ENCODE peak calls at places on chromosomes 1 and 21, in four cellular contexts. J is brain microvascular endothelial cell; K is NT2/D1; I is CD8-positive, alpha-beta T cell. G is an unnamed sample.

GRCh38 chr1:82565546-82565945 is 764.8 kb downstream of the ADGRL2 start:
- DNase-seq in J (peak), K (no peak), I (no peak), G (peak)

GRCh38 chr1:221993444-221993948 is 251.6 kb upstream of the DUSP10 start:
- DNase-seq in J (no peak), K (no peak), I (no peak), G (no peak)

GRCh38 chr1:8317647-8318360 is at the start of gene SLC45A1:
- DNase-seq in J (peak), K (no peak), I (peak), G (peak)

GRCh38 chr1:10210841-10211804 is 753 bp downstream of the KIF1B start:
- DNase-seq in J (peak), K (no peak), I (no peak), G (peak)

GRCh38 chr1:48105167-48105566 is 108.0 kb upstream of the TRABD2B start:
- DNase-seq in J (no peak), K (no peak), I (no peak), G (no peak)

GRCh38 chr1:247376659-247377058 is 39.3 kb upstream of the NLRP3 start:
- DNase-seq in J (no peak), K (peak), I (no peak), G (no peak)

GRCh38 chr1:117093091-117093534 is 28.4 kb downstream of the TRIM45 start:
- DNase-seq in J (peak), K (peak), I (no peak), G (peak)

GRCh38 chr21:35222021-35222420 is 172.9 kb upstream of the RUNX1 start:
- DNase-seq in J (no peak), K (no peak), I (no peak), G (no peak)

GRCh38 chr1:158248122-158248521 is 6.1 kb upstream of the CD1A start:
- DNase-seq in J (no peak), K (no peak), I (no peak), G (no peak)

GRCh38 chr21:44874497-44875331 is 1.2 kb upstream of the PTTG1IP start:
- DNase-seq in J (no peak), K (no peak), I (no peak), G (peak)

GRCh38 chr1:231027136-231027925 is 12.7 kb downstream of the FAM89A start:
- DNase-seq in J (no peak), K (no peak), I (no peak), G (no peak)

GRCh38 chr1:245810789-245811337 is 656.1 kb downstream of the KIF26B start:
- DNase-seq in J (no peak), K (no peak), I (no peak), G (no peak)

GRCh38 chr21:36754241-36754881 is 55.4 kb downstream of the SIM2 start:
- DNase-seq in J (peak), K (no peak), I (no peak), G (no peak)

GRCh38 chr1:237759371-237759770 is 131.4 kb downstream of the ZP4 start:
- DNase-seq in J (no peak), K (no peak), I (no peak), G (no peak)

GRCh38 chr1:37167479-37167878 is 133.2 kb upstream of the GRIK3 start:
- DNase-seq in J (no peak), K (no peak), I (no peak), G (no peak)

GRCh38 chr1:100631015-100631521 is 88.5 kb upstream of the VCAM1 start:
- DNase-seq in J (peak), K (no peak), I (no peak), G (peak)

GRCh38 chr21:43613755-43614638 is 45.3 kb downstream of the HSF2BP start:
- DNase-seq in J (peak), K (no peak), I (no peak), G (no peak)

GRCh38 chr1:66712819-66713218 is 39.4 kb upstream of the DYNLT5 start:
- DNase-seq in J (no peak), K (no peak), I (no peak), G (no peak)

GRCh38 chr1:20665736-20666135 is 4.6 kb upstream of the DDOST start:
- DNase-seq in J (no peak), K (no peak), I (no peak), G (no peak)

GRCh38 chr1:179921472-179921871 is 33.1 kb upstream of the CEP350 start:
- DNase-seq in J (no peak), K (peak), I (no peak), G (no peak)

GRCh38 chr21:38591138-38591537 is 92.9 kb upstream of the ERG start:
- DNase-seq in J (no peak), K (no peak), I (no peak), G (no peak)

GRCh38 chr1:183812686-183813569 is 8.0 kb downstream of the RGL1 start:
- DNase-seq in J (peak), K (peak), I (no peak), G (peak)

GRCh38 chr1:176880954-176881595 is 283.4 kb downstream of the ASTN1 start:
- DNase-seq in J (peak), K (peak), I (peak), G (peak)

GRCh38 chr1:46380004-46380403 is 14.1 kb upstream of the FAAH start:
- DNase-seq in J (no peak), K (no peak), I (no peak), G (no peak)

GRCh38 chr1:42955311-42956063 is 3.2 kb downstream of the SLC2A1 start:
- DNase-seq in J (no peak), K (no peak), I (no peak), G (no peak)
- H3K4me3 ChIP-seq in J (no peak), K (no peak), I (no peak), G (no peak)

GRCh38 chr1:32894019-32894600 is 7.1 kb downstream of the TMEM54 start:
- DNase-seq in J (no peak), K (no peak), I (no peak), G (no peak)
- H3K4me3 ChIP-seq in J (no peak), K (peak), I (no peak), G (no peak)

GRCh38 chr1:169108897-169109560 is 2.5 kb downstream of the ATP1B1 start:
- DNase-seq in J (peak), K (no peak), I (no peak), G (no peak)
- H3K4me3 ChIP-seq in J (no peak), K (no peak), I (no peak), G (no peak)

DNA sequence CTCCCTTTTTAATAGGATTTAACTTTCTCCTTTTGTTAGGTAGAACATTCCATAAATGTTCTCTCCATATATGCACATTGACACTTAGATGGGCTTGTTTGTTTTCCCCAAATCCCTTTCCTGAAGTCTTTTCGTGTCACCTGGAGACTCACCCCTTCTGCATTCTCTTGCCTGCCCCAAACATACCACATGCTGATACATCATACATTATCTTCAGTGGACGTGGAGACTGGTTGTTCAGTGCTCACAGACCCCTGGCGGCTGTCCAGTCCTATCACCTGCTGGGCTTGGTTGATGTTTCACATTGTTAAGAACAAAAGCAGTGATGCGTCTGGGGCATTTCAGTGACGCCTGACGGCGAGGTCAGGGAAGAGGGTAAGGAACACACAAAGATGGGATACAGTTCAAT is 22.2 kb downstream of the FMOD start:
- DNase-seq in J (peak), K (no peak), I (no peak), G (no peak)
- H3K4me3 ChIP-seq in J (no peak), K (no peak), I (no peak), G (no peak)

DNA sequence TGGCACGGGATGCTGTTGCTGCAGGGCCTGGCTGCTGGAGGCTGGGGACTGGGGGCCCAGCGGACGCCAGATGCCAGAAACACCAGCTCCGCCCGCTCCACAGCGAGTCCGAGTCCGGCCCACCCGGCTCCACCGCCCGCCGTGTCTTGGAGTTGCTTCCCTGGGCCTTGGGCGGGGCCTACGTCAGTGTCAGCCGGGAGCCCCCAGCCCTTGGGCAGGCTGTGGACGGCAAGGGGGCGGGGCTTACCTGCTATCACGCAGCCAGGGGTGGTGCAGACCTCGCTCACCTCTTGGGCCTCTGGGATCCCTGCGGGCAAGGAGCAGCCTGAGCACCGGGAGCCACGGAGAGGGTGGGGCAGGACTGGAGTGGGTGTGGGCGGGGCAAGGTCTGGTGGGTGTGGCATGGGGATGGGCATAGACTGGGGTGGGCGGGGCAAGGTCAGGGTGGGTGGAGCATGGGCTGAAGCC is 21.7 kb downstream of the MMEL1 start:
- DNase-seq in J (no peak), K (no peak), I (no peak), G (no peak)
- H3K4me3 ChIP-seq in J (no peak), K (no peak), I (no peak), G (no peak)

GRCh38 chr1:241485145-241485544 is 34.4 kb downstream of the FH start:
- DNase-seq in J (no peak), K (no peak), I (no peak), G (no peak)

GRCh38 chr1:241479294-241479693 is 40.3 kb downstream of the FH start:
- DNase-seq in J (no peak), K (no peak), I (no peak), G (no peak)

GRCh38 chr1:241488739-241489138 is 30.8 kb downstream of the FH start:
- DNase-seq in J (no peak), K (no peak), I (no peak), G (no peak)

GRCh38 chr1:241485554-241485992 is 34.0 kb downstream of the FH start:
- DNase-seq in J (peak), K (peak), I (no peak), G (peak)

DNA sequence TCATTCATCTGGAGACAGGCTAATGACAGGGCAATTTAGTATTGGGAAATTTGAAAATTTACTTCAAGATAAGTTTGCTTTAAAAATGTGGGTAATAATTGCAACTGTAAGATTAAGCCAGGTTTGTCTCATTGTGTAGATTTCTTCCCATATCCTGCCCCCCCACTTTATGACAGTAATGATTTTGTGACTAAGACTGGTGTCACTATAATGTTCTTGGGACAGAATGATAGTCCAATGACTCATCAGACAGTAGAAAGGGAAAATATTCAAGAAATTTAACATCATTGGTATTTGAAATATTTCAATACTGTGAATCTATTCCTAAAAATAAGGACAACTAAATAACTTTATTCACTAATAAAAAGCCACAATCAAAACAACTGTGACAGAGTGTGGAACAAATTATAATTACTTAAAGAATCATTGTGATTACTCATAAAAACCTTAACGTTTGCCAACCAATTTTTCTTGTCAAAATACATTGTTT is 36.7 kb downstream of the FH start:
- DNase-seq in J (peak), K (no peak), I (no peak), G (no peak)
- H3K4me3 ChIP-seq in J (no peak), K (no peak), I (no peak), G (no peak)

GRCh38 chr1:23902611-23903278 is 10.4 kb downstream of the CNR2 start:
- DNase-seq in J (no peak), K (no peak), I (no peak), G (no peak)
- H3K4me3 ChIP-seq in J (peak), K (no peak), I (no peak), G (peak)

DNA sequence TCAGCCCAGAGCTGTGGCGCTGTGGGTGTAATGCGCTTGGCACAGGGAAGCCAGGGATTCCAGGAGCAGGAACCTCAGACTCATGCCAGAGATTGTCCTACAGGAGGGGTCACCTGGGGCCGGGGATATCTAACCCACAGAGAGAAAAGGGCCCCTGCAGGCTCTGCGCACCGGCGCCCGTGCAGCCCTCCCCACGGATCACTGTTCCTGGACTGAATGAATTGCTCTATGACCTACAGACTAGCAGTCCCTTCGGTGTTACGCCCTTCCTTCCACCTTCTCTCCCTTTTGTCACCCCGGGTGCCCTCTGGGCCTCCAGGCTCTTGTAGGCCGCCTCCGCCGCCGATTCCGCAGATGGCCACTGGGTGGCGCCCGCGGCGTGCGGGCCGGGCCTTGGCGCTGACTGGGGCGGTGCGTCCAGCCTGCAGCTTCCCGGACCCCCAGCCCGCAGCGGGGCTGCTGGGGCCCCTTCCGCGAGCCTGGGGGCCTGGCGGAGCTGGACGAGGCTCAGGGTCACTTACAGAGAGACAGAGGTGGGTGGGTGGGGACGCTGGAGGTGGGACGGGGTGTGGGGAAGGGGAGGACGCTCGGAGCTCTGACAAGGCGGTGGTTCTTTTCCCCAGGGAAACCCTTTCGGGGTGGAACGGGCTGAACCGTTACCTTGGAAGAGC is 101.3 kb downstream of the IER5 start:
- DNase-seq in J (peak), K (peak), I (peak), G (peak)
- H3K4me3 ChIP-seq in J (peak), K (peak), I (peak), G (no peak)